ENCODE peak calls at places on chromosomes 12 and 14, in four cellular contexts. I is mesendoderm, O is neuronal stem cell, W is astrocyte. C is an unnamed sample.

GRCh38 chr12:508145-508544 is 48.4 kb downstream of the B4GALNT3 start:
- DNase-seq in I (no peak), O (no peak), W (no peak), C (no peak)

GRCh38 chr14:75811136-75811839 is 150.2 kb downstream of the TTLL5 start:
- DNase-seq in I (no peak), O (no peak), W (no peak), C (no peak)

GRCh38 chr12:116423053-116423452 is 136.1 kb upstream of the MAP1LC3B2 start:
- DNase-seq in I (peak), O (no peak), W (no peak), C (no peak)

GRCh38 chr12:40336573-40337199 is 111.9 kb downstream of the LRRK2 start:
- DNase-seq in I (no peak), O (no peak), W (peak), C (no peak)

GRCh38 chr14:74867673-74868072 is 8.3 kb downstream of the PROX2 start:
- DNase-seq in I (no peak), O (no peak), W (peak), C (no peak)

GRCh38 chr12:90111646-90112565 is 403.3 kb upstream of the ATP2B1 start:
- DNase-seq in I (no peak), O (no peak), W (no peak), C (no peak)

GRCh38 chr14:77186911-77187648 is 5.5 kb downstream of the TMEM63C start:
- DNase-seq in I (peak), O (peak), W (peak), C (no peak)

GRCh38 chr12:1212529-1212928 is 221.5 kb downstream of the ERC1 start:
- DNase-seq in I (peak), O (no peak), W (no peak), C (peak)

GRCh38 chr12:101969-102878 is 35.7 kb downstream of the IQSEC3 start:
- DNase-seq in I (peak), O (peak), W (no peak), C (peak)

GRCh38 chr12:46263140-46264017 is 5.5 kb downstream of the SLC38A1 start:
- DNase-seq in I (no peak), O (no peak), W (no peak), C (no peak)

GRCh38 chr12:18074001-18074400 is 16.0 kb downstream of the RERGL start:
- DNase-seq in I (no peak), O (no peak), W (no peak), C (no peak)

GRCh38 chr14:86057018-86057667 is 527.2 kb downstream of the FLRT2 start:
- DNase-seq in I (peak), O (no peak), W (no peak), C (no peak)

GRCh38 chr14:61841145-61841544 is 78.9 kb downstream of the SNAPC1 start:
- DNase-seq in I (no peak), O (no peak), W (no peak), C (no peak)

GRCh38 chr14:83556746-83557460 is 1973.0 kb upstream of the FLRT2 start:
- DNase-seq in I (no peak), O (no peak), W (peak), C (no peak)

GRCh38 chr14:75418779-75419768 is 8.7 kb upstream of the JDP2 start:
- DNase-seq in I (peak), O (peak), W (no peak), C (peak)

GRCh38 chr12:46224401-46224800 is 44.4 kb downstream of the SLC38A1 start:
- DNase-seq in I (no peak), O (no peak), W (peak), C (no peak)

GRCh38 chr14:62824086-62824485 is 221.2 kb downstream of the KCNH5 start:
- DNase-seq in I (no peak), O (no peak), W (peak), C (no peak)

GRCh38 chr12:25959069-25959961 is 833 bp downstream of the RASSF8 start:
- DNase-seq in I (peak), O (no peak), W (peak), C (peak)

GRCh38 chr12:127162902-127163301 is 1104.1 kb upstream of the TMEM132C start:
- DNase-seq in I (no peak), O (no peak), W (peak), C (no peak)

GRCh38 chr12:93902736-93903562 is 225.8 kb downstream of the CRADD start:
- DNase-seq in I (no peak), O (no peak), W (no peak), C (no peak)

GRCh38 chr12:58887071-58887470 is 33.2 kb downstream of the LRIG3 start:
- DNase-seq in I (no peak), O (no peak), W (no peak), C (no peak)

GRCh38 chr14:69354383-69355154 is 43.5 kb downstream of the ERH start:
- DNase-seq in I (no peak), O (no peak), W (no peak), C (no peak)

GRCh38 chr12:116635487-116635886 is 76.3 kb downstream of the MAP1LC3B2 start:
- DNase-seq in I (no peak), O (no peak), W (no peak), C (no peak)

GRCh38 chr12:5633102-5633501 is 201.2 kb downstream of the NTF3 start:
- DNase-seq in I (no peak), O (no peak), W (no peak), C (no peak)

GRCh38 chr14:67240168-67240932 is 885 bp upstream of the PALS1 start:
- DNase-seq in I (peak), O (no peak), W (no peak), C (peak)

GRCh38 chr14:35342160-35343010 is 50.2 kb downstream of the PSMA6 start:
- DNase-seq in I (no peak), O (no peak), W (peak), C (no peak)

GRCh38 chr12:76627346-76628135 is 68.0 kb upstream of the OSBPL8 start:
- DNase-seq in I (no peak), O (no peak), W (peak), C (no peak)

GRCh38 chr12:40253936-40254335 is 29.1 kb downstream of the LRRK2 start:
- DNase-seq in I (no peak), O (no peak), W (peak), C (no peak)

GRCh38 chr14:71764701-71765347 is 167.4 kb upstream of the RGS6 start:
- DNase-seq in I (no peak), O (no peak), W (no peak), C (no peak)

GRCh38 chr12:132289356-132290202 is 39.8 kb downstream of the GALNT9 start:
- DNase-seq in I (no peak), O (no peak), W (no peak), C (no peak)

GRCh38 chr14:21011136-21011535 is 12.0 kb downstream of the SLC39A2 start:
- DNase-seq in I (no peak), O (no peak), W (no peak), C (no peak)

GRCh38 chr14:59215353-59215752 is 26.9 kb downstream of the DAAM1 start:
- DNase-seq in I (no peak), O (no peak), W (peak), C (no peak)

GRCh38 chr12:94563261-94563660 is 87.1 kb downstream of the TMCC3 start:
- DNase-seq in I (no peak), O (no peak), W (no peak), C (no peak)

GRCh38 chr14:58488550-58488949 is 61.0 kb downstream of the KIAA0586 start:
- DNase-seq in I (peak), O (no peak), W (peak), C (no peak)

GRCh38 chr14:33805593-33805992 is 145.3 kb downstream of the EGLN3 start:
- DNase-seq in I (no peak), O (no peak), W (no peak), C (no peak)

GRCh38 chr14:52547027-52547426 is 5.3 kb downstream of the TXNDC16 start:
- DNase-seq in I (no peak), O (no peak), W (no peak), C (no peak)
- H3K4me2 ChIP-seq in I (no peak), O (no peak), W (no peak), C (no peak)

DNA sequence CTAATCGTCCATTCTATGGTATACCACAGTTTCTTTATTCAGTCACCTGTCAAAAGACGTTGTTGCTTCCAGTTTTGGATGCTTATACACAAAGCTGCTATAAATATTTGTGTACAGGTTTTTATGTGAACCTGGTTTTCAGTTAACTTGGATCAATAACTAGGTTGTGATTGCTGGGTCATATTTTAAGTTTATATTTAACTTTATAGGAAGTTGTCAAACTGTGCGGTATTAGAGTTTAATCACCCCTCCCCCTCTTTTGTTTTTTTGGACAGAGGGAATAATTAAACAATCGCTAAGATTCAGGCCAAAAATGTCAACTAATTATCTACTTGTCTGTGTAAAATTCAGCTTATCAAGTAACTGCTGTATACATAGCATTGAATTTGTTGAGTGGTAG is 34.3 kb downstream of the SCN8A start:
- DNase-seq in I (no peak), O (no peak), W (no peak), C (no peak)
- H3K4me2 ChIP-seq in I (no peak), O (no peak), W (no peak), C (no peak)

GRCh38 chr12:54026640-54027441 is 1.4 kb upstream of the HOXC6 start:
- DNase-seq in I (no peak), O (no peak), W (no peak), C (no peak)
- H3K4me2 ChIP-seq in I (no peak), O (no peak), W (no peak), C (no peak)

GRCh38 chr12:52402377-52402776 is 3.8 kb downstream of the KRT82 start:
- DNase-seq in I (no peak), O (no peak), W (no peak), C (no peak)

GRCh38 chr12:52404951-52405350 is 1.2 kb downstream of the KRT82 start:
- DNase-seq in I (no peak), O (no peak), W (no peak), C (no peak)

GRCh38 chr12:52402873-52403510 is 3.1 kb downstream of the KRT82 start:
- DNase-seq in I (peak), O (no peak), W (no peak), C (no peak)

GRCh38 chr12:52401926-52402325 is 4.2 kb downstream of the KRT82 start:
- DNase-seq in I (no peak), O (no peak), W (no peak), C (no peak)

DNA sequence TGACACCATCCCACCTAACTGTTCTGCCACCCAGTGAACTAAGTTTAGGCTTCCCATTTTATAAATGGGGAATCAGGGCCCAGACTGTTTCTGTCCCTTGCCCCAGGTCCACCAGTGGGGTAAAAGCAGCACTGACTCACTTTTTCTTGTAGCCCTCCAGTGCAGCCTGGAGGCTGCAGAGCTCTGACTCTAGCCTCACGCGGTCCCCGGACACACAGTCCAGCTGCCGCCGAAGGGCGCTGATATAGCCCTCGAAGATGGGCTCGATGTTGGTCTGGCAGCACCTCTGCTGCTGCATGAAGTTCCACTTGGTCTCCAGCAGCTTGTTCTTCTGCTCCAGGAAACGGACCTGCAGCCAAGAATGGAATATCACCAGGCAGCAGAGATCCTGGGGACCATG is 2.6 kb downstream of the KRT82 start:
- DNase-seq in I (no peak), O (no peak), W (no peak), C (no peak)
- H3K4me2 ChIP-seq in I (no peak), O (no peak), W (no peak), C (no peak)

DNA sequence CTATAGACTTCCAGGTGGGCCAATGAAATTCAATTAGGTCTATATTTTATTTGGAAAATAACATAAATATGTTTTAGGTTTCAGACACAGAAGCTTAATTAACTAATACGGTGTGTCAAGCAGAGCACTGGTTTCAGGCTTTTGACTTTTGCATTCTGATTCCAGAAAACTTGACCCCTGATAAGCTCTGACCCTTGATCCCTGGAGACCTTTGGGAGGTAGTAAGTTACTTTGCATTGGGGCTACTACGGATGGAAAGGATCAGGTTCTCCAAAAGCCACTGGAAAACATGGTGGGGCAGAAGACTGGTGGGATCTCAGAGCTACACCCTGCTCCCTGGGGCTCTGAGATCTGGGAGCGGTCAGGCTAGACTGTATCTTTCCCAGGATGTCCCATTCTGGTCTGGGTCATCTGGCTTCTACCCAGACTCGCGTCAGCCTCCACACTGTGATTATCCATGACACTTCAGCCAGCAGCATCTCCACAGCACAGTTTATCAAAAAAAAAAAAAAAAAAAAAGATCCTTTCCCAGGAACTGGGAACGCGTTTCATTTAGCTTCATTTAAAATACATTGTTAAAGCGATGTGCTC is 17.9 kb upstream of the EMP1 start:
- DNase-seq in I (no peak), O (no peak), W (no peak), C (no peak)
- H3K4me2 ChIP-seq in I (no peak), O (no peak), W (peak), C (peak)

C was measured in H9.